ENCODE peak calls at places on chromosome 10, in six cellular contexts. I is K562, T is GM12892, Y is HepG2, B is GM12878, P is H1. R is an unnamed sample.

GRCh38 chr10:22391605-22392004 is 46.3 kb downstream of the SPAG6 start:
- DNase-seq in I (peak; percentile 85), T (no peak), Y (no peak), B (no peak), P (no peak), R (no peak)

GRCh38 chr10:118031351-118032075 is 15.2 kb downstream of the RAB11FIP2 start:
- DNase-seq in I (no peak), T (no peak), Y (no peak), B (no peak), P (no peak), R (no peak)

GRCh38 chr10:23402856-23403255 is 36.0 kb upstream of the OTUD1 start:
- DNase-seq in I (no peak), T (no peak), Y (no peak), B (no peak), P (no peak), R (no peak)

GRCh38 chr10:13049774-13050420 is 48.4 kb upstream of the CCDC3 start:
- DNase-seq in I (no peak), T (no peak), Y (no peak), B (no peak), P (no peak), R (no peak)

GRCh38 chr10:42690449-42691360 is 52.3 kb upstream of the ZNF33B start:
- DNase-seq in I (peak; percentile 41), T (no peak), Y (peak; percentile 14), B (no peak), P (no peak), R (no peak)

GRCh38 chr10:7583626-7584025 is 83.1 kb downstream of the ITIH5 start:
- DNase-seq in I (no peak), T (no peak), Y (no peak), B (no peak), P (no peak), R (no peak)

GRCh38 chr10:35605191-35605590 is at the start of gene GJD4:
- DNase-seq in I (peak; percentile 53), T (no peak), Y (no peak), B (no peak), P (no peak), R (no peak)

GRCh38 chr10:95998274-95998673 is 45.1 kb upstream of the CCNJ start:
- DNase-seq in I (no peak), T (no peak), Y (no peak), B (no peak), P (no peak), R (no peak)

GRCh38 chr10:18334116-18334867 is 194.1 kb downstream of the CACNB2 start:
- DNase-seq in I (no peak), T (no peak), Y (no peak), B (no peak), P (no peak), R (no peak)

GRCh38 chr10:3235996-3236510 is 63.5 kb upstream of the PITRM1 start:
- DNase-seq in I (no peak), T (no peak), Y (no peak), B (no peak), P (no peak), R (no peak)

GRCh38 chr10:282294-283139 is 147.3 kb downstream of the ZMYND11 start:
- DNase-seq in I (no peak), T (no peak), Y (no peak), B (no peak), P (no peak), R (no peak)

GRCh38 chr10:74244097-74244685 is 93.2 kb downstream of the ADK start:
- DNase-seq in I (peak; percentile 69), T (no peak), Y (peak; percentile 7), B (no peak), P (no peak), R (no peak)

GRCh38 chr10:68997216-68997615 is 8.6 kb downstream of the KIFBP start:
- DNase-seq in I (no peak), T (no peak), Y (no peak), B (no peak), P (no peak), R (no peak)

GRCh38 chr10:43878386-43878785 is 229.7 kb upstream of the ZNF32 start:
- DNase-seq in I (no peak), T (no peak), Y (no peak), B (no peak), P (no peak), R (no peak)

GRCh38 chr10:61964059-61964709 is 62.7 kb downstream of the ARID5B start:
- DNase-seq in I (no peak), T (no peak), Y (peak; percentile 66), B (no peak), P (no peak), R (no peak)

GRCh38 chr10:2874963-2875362 is 192.4 kb upstream of the PFKP start:
- DNase-seq in I (no peak), T (no peak), Y (no peak), B (no peak), P (no peak), R (no peak)

GRCh38 chr10:132616170-132616994 is 78.8 kb downstream of the INPP5A start:
- DNase-seq in I (no peak), T (no peak), Y (no peak), B (no peak), P (no peak), R (no peak)

GRCh38 chr10:17616403-17617030 is 657 bp downstream of the HACD1 start:
- DNase-seq in I (peak; percentile 81), T (peak; percentile 22), Y (peak; percentile 64), B (no peak), P (peak; percentile 36), R (peak; percentile 34)

GRCh38 chr10:90718185-90718584 is 139.7 kb downstream of the HTR7 start:
- DNase-seq in I (no peak), T (no peak), Y (no peak), B (no peak), P (no peak), R (no peak)

GRCh38 chr10:67794909-67795460 is 43.0 kb downstream of the DNAJC12 start:
- DNase-seq in I (peak; percentile 29), T (no peak), Y (no peak), B (no peak), P (no peak), R (no peak)

GRCh38 chr10:116159197-116159596 is 113.8 kb downstream of the GFRA1 start:
- DNase-seq in I (no peak), T (no peak), Y (no peak), B (no peak), P (no peak), R (no peak)

GRCh38 chr10:116490028-116490662 is 55.6 kb upstream of the PNLIP start:
- DNase-seq in I (peak; percentile 10), T (no peak), Y (peak; percentile 5), B (no peak), P (no peak), R (no peak)

GRCh38 chr10:133334495-133335237 is 2.0 kb downstream of the CALY start:
- DNase-seq in I (no peak), T (no peak), Y (no peak), B (no peak), P (no peak), R (no peak)

GRCh38 chr10:36195364-36195763 is 553.3 kb upstream of the FZD8 start:
- DNase-seq in I (no peak), T (no peak), Y (no peak), B (no peak), P (no peak), R (no peak)

GRCh38 chr10:6833458-6834011 is 253.5 kb upstream of the PRKCQ start:
- DNase-seq in I (no peak), T (no peak), Y (no peak), B (no peak), P (no peak), R (no peak)

GRCh38 chr10:132642732-132643008 is 105.1 kb downstream of the INPP5A start:
- DNase-seq in I (no peak), T (no peak), Y (no peak), B (no peak), P (no peak), R (no peak)

GRCh38 chr10:100872034-100872791 is 40.5 kb upstream of the SLF2 start:
- DNase-seq in I (peak; percentile 68), T (peak; percentile 73), Y (no peak), B (no peak), P (peak; percentile 27), R (peak; percentile 74)
- TF ChIP-seq TAF1 in I (no peak), T (no peak), Y (no peak), B (no peak), P (no peak), R (no peak)

GRCh38 chr10:75431180-75432111 is at the start of gene LRMDA:
- DNase-seq in I (no peak), T (no peak), Y (peak; percentile 83), B (no peak), P (no peak), R (no peak)
- TF ChIP-seq POLR2A in I (no peak), T (no peak), Y (no peak), B (no peak), P (no peak), R (no peak)

DNA sequence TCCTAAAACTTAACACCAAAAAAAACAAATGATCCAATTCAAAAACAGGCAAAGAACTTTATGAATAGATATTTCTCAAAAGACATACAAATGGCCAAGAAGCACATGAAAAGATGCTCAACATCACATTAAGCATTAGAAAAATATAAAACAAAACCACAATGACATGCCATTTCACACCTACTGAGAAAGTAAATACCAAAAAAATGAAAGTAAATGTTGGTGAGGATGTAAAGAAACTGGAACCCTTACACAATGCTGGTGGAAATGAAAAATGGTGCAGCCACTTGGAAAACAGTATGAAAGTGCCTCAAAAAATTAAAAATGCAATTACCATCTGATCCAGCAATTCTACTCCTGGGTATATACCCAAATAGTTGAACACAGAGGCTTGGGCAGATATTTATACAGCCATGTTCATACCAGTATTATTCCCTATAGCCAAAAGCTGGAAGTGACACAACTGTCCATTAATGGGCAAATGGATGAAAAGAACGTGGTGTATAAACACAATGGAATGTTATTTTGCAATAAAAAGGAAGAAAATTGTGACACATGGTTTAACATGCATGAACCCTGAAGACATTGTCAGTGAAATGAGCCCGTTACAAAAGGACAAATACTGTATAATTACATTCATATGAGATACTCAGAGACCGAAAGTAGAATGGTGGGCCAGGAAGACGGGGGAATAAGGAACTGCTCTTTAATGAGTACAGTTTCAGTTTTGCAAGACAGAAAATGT is 89.0 kb downstream of the JMJD1C start:
- DNase-seq in I (no peak), T (no peak), Y (no peak), B (peak; percentile 64), P (no peak), R (no peak)
- TF ChIP-seq TAF1 in I (no peak), T (no peak), Y (no peak), B (no peak), P (no peak), R (no peak)

DNA sequence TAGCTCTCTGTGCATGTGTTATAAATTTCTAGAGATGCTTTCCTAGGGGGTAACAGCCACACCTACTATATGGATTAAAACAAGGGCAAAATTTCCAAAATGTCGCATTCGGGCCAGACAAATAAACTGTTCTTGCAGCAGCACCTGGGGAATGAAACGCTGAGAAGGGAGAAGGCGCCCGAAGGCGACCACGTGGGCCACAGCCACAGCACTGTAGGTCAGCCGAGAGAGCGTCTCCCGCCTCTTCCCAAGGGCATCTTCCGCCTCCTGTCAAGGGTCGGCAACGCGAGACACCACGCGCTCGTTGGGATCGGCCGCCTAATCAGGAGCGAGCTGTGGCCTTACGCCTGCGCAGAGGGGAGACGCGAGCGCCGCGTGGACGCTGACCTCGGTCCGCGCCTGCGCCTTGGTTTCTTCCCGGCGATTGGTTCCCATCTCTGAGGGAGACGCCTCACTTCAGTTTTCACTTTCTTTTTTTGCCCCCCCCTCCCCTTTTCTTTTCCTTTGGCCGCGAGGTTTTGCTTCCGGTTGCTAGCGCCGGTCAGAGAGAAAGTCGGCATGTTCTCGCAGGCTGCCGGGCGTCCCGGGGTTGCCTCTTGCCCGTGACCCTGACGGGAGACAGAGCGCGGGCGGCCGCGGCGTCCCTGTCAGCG is at the start of gene TASOR2:
- DNase-seq in I (peak; percentile 99), T (peak; percentile 85), Y (peak; percentile 95), B (peak; percentile 96), P (peak; percentile 97), R (peak; percentile 80)
- TF ChIP-seq POLR2A in I (peak; percentile 77), T (peak; percentile 85), Y (peak; percentile 31), B (peak; percentile 76), P (no peak), R (peak; percentile 74)